ENCODE peak calls at places on chromosomes 2 and 18, in four cellular contexts. Y is neural progenitor cell, B is HepG2, E is OCI-LY7. D is an unnamed sample.

GRCh38 chr18:59695551-59695950 is 1.7 kb downstream of the CCBE1 start:
- DNase-seq in Y (no peak), B (no peak), E (no peak), D (no peak)

GRCh38 chr18:57624988-57625387 is 3.4 kb upstream of the NARS1 start:
- DNase-seq in Y (no peak), B (no peak), E (no peak), D (peak; percentile 55)

GRCh38 chr2:206160124-206160806 is 570 bp downstream of the EEF1B2 start:
- DNase-seq in Y (no peak), B (peak; percentile 12), E (peak; percentile 19), D (no peak)

GRCh38 chr2:152309352-152310214 is 25.4 kb upstream of the FMNL2 start:
- DNase-seq in Y (no peak), B (no peak), E (no peak), D (no peak)

GRCh38 chr2:44342854-44343253 is 18.4 kb downstream of the PREPL start:
- DNase-seq in Y (peak; percentile 39), B (peak; percentile 51), E (peak; percentile 44), D (no peak)

GRCh38 chr18:45775241-45775676 is 50.2 kb upstream of the SIGLEC15 start:
- DNase-seq in Y (peak; percentile 13), B (no peak), E (no peak), D (peak; percentile 67)

GRCh38 chr2:15730545-15731212 is 139.0 kb downstream of the DDX1 start:
- DNase-seq in Y (no peak), B (peak; percentile 80), E (no peak), D (peak; percentile 84)

GRCh38 chr2:230956827-230957755 is 32.0 kb upstream of the GPR55 start:
- DNase-seq in Y (peak; percentile 73), B (no peak), E (no peak), D (no peak)

GRCh38 chr2:68027959-68028358 is 34.8 kb downstream of the C1D start:
- DNase-seq in Y (no peak), B (no peak), E (no peak), D (no peak)

GRCh38 chr18:5311273-5312009 is 15.9 kb upstream of the ZBTB14 start:
- DNase-seq in Y (no peak), B (no peak), E (no peak), D (no peak)

GRCh38 chr18:52764271-52764670 is 424.3 kb downstream of the DCC start:
- DNase-seq in Y (no peak), B (no peak), E (no peak), D (no peak)

GRCh38 chr18:59303006-59303405 is 15.4 kb downstream of the CPLX4 start:
- DNase-seq in Y (no peak), B (no peak), E (no peak), D (no peak)

GRCh38 chr18:44637210-44638051 is 43.3 kb upstream of the SETBP1 start:
- DNase-seq in Y (peak; percentile 7), B (no peak), E (no peak), D (peak; percentile 29)

GRCh38 chr2:160132761-160133160 is 67.3 kb downstream of the ITGB6 start:
- DNase-seq in Y (no peak), B (no peak), E (no peak), D (no peak)

GRCh38 chr2:113791697-113792590 is 35.5 kb upstream of the SLC35F5 start:
- DNase-seq in Y (no peak), B (no peak), E (peak; percentile 29), D (no peak)

GRCh38 chr2:19670303-19670702 is 231.5 kb downstream of the TTC32 start:
- DNase-seq in Y (no peak), B (no peak), E (no peak), D (no peak)

GRCh38 chr2:64410673-64411072 is 43.3 kb upstream of the LGALSL start:
- DNase-seq in Y (no peak), B (peak; percentile 31), E (no peak), D (no peak)

GRCh38 chr2:130336150-130336876 is 6.4 kb upstream of the IMP4 start:
- DNase-seq in Y (peak; percentile 50), B (peak; percentile 32), E (no peak), D (no peak)

GRCh38 chr2:108634591-108635160 is 84.6 kb upstream of the RANBP2 start:
- DNase-seq in Y (no peak), B (no peak), E (peak; percentile 2), D (no peak)

GRCh38 chr2:79375817-79376216 is 137.0 kb upstream of the CTNNA2 start:
- DNase-seq in Y (no peak), B (no peak), E (no peak), D (no peak)

GRCh38 chr2:176934131-176934530 is 278.5 kb upstream of the HNRNPA3 start:
- DNase-seq in Y (no peak), B (no peak), E (no peak), D (no peak)

GRCh38 chr18:13234528-13234795 is 15.9 kb downstream of the LDLRAD4 start:
- DNase-seq in Y (no peak), B (no peak), E (no peak), D (no peak)

GRCh38 chr2:234705108-234705507 is 208.2 kb upstream of the ARL4C start:
- DNase-seq in Y (no peak), B (no peak), E (no peak), D (no peak)

GRCh38 chr2:120382541-120383144 is 36.7 kb downstream of the INHBB start:
- DNase-seq in Y (no peak), B (no peak), E (no peak), D (no peak)

GRCh38 chr2:147294825-147295392 is 549.9 kb upstream of the ACVR2A start:
- DNase-seq in Y (no peak), B (no peak), E (no peak), D (no peak)

GRCh38 chr2:134862674-134863073 is 24.3 kb downstream of the ACMSD start:
- DNase-seq in Y (no peak), B (no peak), E (no peak), D (no peak)

GRCh38 chr2:575728-576237 is 101.4 kb downstream of the TMEM18 start:
- DNase-seq in Y (no peak), B (no peak), E (no peak), D (no peak)

GRCh38 chr2:70954886-70955285 is 19.2 kb downstream of the ATP6V1B1 start:
- DNase-seq in Y (peak; percentile 2), B (no peak), E (no peak), D (no peak)

GRCh38 chr2:238506669-238507068 is 79.9 kb downstream of the ASB1 start:
- DNase-seq in Y (no peak), B (no peak), E (no peak), D (no peak)

GRCh38 chr2:153668923-153669322 is 190.4 kb upstream of the RPRM start:
- DNase-seq in Y (no peak), B (no peak), E (no peak), D (no peak)
- H3K27ac ChIP-seq in Y (no peak overlapping the region), B (no peak overlapping the region), E (no peak overlapping the region), D (no peak overlapping the region)

DNA sequence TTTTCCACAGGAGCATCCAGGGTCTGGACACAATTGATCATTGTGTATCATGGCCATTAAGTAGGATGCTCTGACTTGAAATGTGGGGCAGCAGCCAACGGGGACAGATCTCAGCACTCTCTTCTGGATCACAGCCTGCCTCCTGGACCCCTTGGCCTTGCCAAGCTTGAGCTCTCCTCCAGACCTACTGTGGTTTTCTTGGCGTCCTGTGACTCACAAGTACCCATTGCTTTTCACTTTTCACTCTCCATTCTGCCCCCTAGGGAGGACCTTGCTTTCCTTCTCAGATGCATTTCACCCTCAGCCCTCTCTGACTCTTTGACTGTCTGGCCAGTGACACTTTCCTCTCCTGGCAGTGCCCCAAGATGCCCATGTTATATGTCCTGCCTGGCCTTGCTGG is 203.2 kb downstream of the INSIG2 start:
- DNase-seq in Y (no peak), B (no peak), E (no peak), D (no peak)
- H3K4me2 ChIP-seq in Y (no peak overlapping the region), B (no peak overlapping the region), E (no peak overlapping the region), D (no peak overlapping the region)

DNA sequence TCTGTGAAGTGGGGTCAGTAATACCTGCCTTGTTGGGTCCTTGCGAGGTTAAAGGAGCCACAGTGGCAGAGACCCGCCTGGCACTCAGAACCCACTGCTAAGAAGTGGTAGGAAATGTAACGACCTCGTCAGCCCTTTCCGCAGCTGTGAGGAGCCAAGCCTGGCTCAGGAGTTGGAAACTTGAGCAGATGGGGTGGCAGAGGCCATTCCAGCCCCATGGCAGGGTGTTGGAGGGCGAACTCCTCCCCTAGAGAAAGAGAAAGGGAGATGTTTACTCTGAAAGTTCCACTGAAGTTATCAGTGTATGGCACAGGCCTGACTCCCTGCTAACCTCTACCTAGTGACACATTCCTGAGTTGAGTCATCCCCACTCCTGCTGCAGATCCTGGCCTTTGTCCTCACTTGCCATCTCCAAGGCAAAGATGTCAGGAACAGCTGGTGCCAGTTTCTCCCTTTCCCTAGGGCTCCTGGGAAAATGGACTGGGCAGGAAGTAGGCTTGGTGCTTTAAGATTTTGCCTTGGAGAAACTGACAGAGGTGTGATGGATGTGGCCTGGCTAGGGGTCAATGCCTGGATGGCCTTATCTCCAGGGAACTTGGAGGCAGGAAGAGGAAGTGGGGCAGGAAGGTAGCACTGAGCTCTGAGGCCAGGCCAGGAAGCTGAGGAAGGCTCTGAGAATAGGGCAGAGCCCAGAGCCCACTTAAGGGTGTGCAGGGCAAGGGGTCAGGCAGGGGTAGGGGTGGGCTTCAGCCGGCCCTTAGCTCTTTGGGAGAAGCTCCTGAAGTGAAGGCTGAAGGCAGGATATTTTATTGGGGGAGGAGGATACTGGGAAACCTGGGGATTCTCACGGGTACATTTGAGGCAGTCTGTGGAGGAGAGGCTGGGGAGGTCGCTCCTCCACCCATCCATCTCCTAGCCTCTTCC is 888 bp downstream of the VAMP5 start:
- DNase-seq in Y (no peak), B (peak; percentile 96), E (no peak), D (peak; percentile 67)
- H3K4me3 ChIP-seq in Y (peak overlapping the region; percentile 35), B (peak overlapping the region; percentile 64), E (no peak overlapping the region), D (no peak overlapping the region)

GRCh38 chr18:39586696-39587095 is 2021.1 kb upstream of the CELF4 start:
- DNase-seq in Y (no peak), B (no peak), E (no peak), D (no peak)
- H3K27ac ChIP-seq in Y (no peak overlapping the region), B (no peak overlapping the region), E (no peak overlapping the region), D (no peak overlapping the region)

DNA sequence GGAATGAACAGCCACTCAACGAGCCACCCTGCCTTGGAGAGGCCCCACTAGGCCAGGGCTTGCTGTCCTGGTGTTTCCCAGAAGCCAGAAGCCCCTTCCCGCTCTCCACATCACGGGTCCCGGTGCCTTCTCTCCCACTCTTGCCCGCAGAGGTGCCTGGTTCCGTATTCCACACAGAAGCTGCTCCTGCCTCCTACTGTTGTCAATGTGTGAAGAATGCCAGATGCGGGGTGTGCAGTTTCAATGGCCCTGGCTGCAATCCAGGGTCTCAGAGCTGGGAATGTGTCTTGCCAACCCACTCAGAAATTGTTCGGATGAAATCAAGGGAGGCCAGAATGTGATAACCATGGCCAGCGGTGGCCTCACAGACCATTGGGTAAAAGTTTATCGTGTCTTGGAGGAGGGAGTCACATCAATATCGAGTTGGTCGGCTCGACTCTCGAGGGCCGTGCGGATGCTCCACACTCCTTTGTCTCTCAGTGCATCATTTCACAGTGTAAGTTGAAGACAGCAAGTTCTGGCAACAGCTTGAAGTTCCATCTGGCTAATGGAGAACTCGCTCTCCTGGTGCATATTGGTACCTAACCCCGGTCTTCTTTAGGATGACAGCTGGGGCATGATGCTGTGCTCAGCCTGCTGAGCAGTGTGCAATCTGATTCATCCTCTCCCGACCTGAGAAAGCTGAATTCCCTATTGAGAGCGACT is 388.8 kb downstream of the SOX11 start:
- DNase-seq in Y (no peak), B (no peak), E (no peak), D (no peak)
- H3K4me2 ChIP-seq in Y (peak overlapping the region; percentile 8), B (peak overlapping the region; percentile 22), E (no peak overlapping the region), D (peak overlapping the region; percentile 53)

GRCh38 chr2:11688222-11689069 is 18.5 kb upstream of the NTSR2 start:
- DNase-seq in Y (peak; percentile 85), B (peak; percentile 48), E (peak; percentile 82), D (peak; percentile 78)
- H3K4me3 ChIP-seq in Y (peak overlapping the region; percentile 34), B (no peak overlapping the region), E (no peak overlapping the region), D (peak overlapping the region; percentile 53)